ENCODE peak calls at places on chromosomes 11 and 22, in ten cellular contexts. One of them, this sample, is unnamed. For H3K27me3, the result is how much of the 10 kb centered on the place peaks cover.

GRCh38 chr11:105244157-105244820 is 104.7 kb upstream of the CARD18 start:
- DNase-seq in mammary epithelial cell: peak
- DNase-seq in esophagus muscularis mucosa: no peak
- DNase-seq in WERI-Rb-1: no peak
- DNase-seq in CD4-positive, CD25-positive, alpha-beta regulatory T cell: no peak
- DNase-seq in stomach: no peak
- DNase-seq in colonic mucosa: no peak
- DNase-seq in neural progenitor cell: no peak
- DNase-seq in fibroblast of lung: peak
- DNase-seq in PC-3: peak
- DNase-seq in this sample: peak

GRCh38 chr22:45785458-45785857 is 113.8 kb downstream of the ATXN10 start:
- DNase-seq in mammary epithelial cell: peak
- DNase-seq in esophagus muscularis mucosa: no peak
- DNase-seq in WERI-Rb-1: no peak
- DNase-seq in CD4-positive, CD25-positive, alpha-beta regulatory T cell: no peak
- DNase-seq in stomach: no peak
- DNase-seq in colonic mucosa: peak
- DNase-seq in neural progenitor cell: no peak
- DNase-seq in fibroblast of lung: peak
- DNase-seq in PC-3: peak
- DNase-seq in this sample: peak

GRCh38 chr22:36988075-36988474 is 31.2 kb downstream of the TST start:
- DNase-seq in mammary epithelial cell: no peak
- DNase-seq in esophagus muscularis mucosa: no peak
- DNase-seq in WERI-Rb-1: no peak
- DNase-seq in CD4-positive, CD25-positive, alpha-beta regulatory T cell: no peak
- DNase-seq in stomach: no peak
- DNase-seq in colonic mucosa: no peak
- DNase-seq in neural progenitor cell: no peak
- DNase-seq in fibroblast of lung: no peak
- DNase-seq in PC-3: no peak
- DNase-seq in this sample: no peak

GRCh38 chr11:66130978-66131377 is 60.9 kb downstream of the PACS1 start:
- DNase-seq in mammary epithelial cell: no peak
- DNase-seq in esophagus muscularis mucosa: no peak
- DNase-seq in WERI-Rb-1: no peak
- DNase-seq in CD4-positive, CD25-positive, alpha-beta regulatory T cell: no peak
- DNase-seq in stomach: no peak
- DNase-seq in colonic mucosa: no peak
- DNase-seq in neural progenitor cell: no peak
- DNase-seq in fibroblast of lung: no peak
- DNase-seq in PC-3: no peak
- DNase-seq in this sample: no peak

GRCh38 chr11:9028591-9028990 is 24.8 kb upstream of the NRIP3 start:
- DNase-seq in mammary epithelial cell: no peak
- DNase-seq in esophagus muscularis mucosa: no peak
- DNase-seq in WERI-Rb-1: no peak
- DNase-seq in CD4-positive, CD25-positive, alpha-beta regulatory T cell: no peak
- DNase-seq in stomach: no peak
- DNase-seq in colonic mucosa: no peak
- DNase-seq in neural progenitor cell: no peak
- DNase-seq in fibroblast of lung: no peak
- DNase-seq in PC-3: no peak
- DNase-seq in this sample: no peak

GRCh38 chr11:13228569-13228968 is 49.0 kb upstream of the BMAL1 start:
- DNase-seq in mammary epithelial cell: no peak
- DNase-seq in esophagus muscularis mucosa: no peak
- DNase-seq in WERI-Rb-1: no peak
- DNase-seq in CD4-positive, CD25-positive, alpha-beta regulatory T cell: peak
- DNase-seq in stomach: no peak
- DNase-seq in colonic mucosa: no peak
- DNase-seq in neural progenitor cell: no peak
- DNase-seq in fibroblast of lung: no peak
- DNase-seq in PC-3: no peak
- DNase-seq in this sample: no peak

GRCh38 chr11:130528301-130528651 is 79.8 kb downstream of the ADAMTS15 start:
- DNase-seq in mammary epithelial cell: no peak
- DNase-seq in esophagus muscularis mucosa: no peak
- DNase-seq in WERI-Rb-1: no peak
- DNase-seq in CD4-positive, CD25-positive, alpha-beta regulatory T cell: no peak
- DNase-seq in stomach: no peak
- DNase-seq in colonic mucosa: no peak
- DNase-seq in neural progenitor cell: no peak
- DNase-seq in fibroblast of lung: peak
- DNase-seq in PC-3: peak
- DNase-seq in this sample: no peak

GRCh38 chr22:37371491-37371890 is 55.8 kb downstream of the ELFN2 start:
- DNase-seq in mammary epithelial cell: no peak
- DNase-seq in esophagus muscularis mucosa: no peak
- DNase-seq in WERI-Rb-1: no peak
- DNase-seq in CD4-positive, CD25-positive, alpha-beta regulatory T cell: no peak
- DNase-seq in stomach: no peak
- DNase-seq in colonic mucosa: no peak
- DNase-seq in neural progenitor cell: no peak
- DNase-seq in fibroblast of lung: no peak
- DNase-seq in PC-3: no peak
- DNase-seq in this sample: no peak

GRCh38 chr22:24809331-24809730 is 3.3 kb downstream of the SGSM1 start:
- DNase-seq in mammary epithelial cell: no peak
- DNase-seq in esophagus muscularis mucosa: no peak
- DNase-seq in WERI-Rb-1: no peak
- DNase-seq in CD4-positive, CD25-positive, alpha-beta regulatory T cell: no peak
- DNase-seq in stomach: peak
- DNase-seq in colonic mucosa: no peak
- DNase-seq in neural progenitor cell: no peak
- DNase-seq in fibroblast of lung: no peak
- DNase-seq in PC-3: no peak
- DNase-seq in this sample: peak

GRCh38 chr22:30875481-30876215 is 92.9 kb downstream of the MORC2 start:
- DNase-seq in mammary epithelial cell: no peak
- DNase-seq in esophagus muscularis mucosa: no peak
- DNase-seq in WERI-Rb-1: no peak
- DNase-seq in CD4-positive, CD25-positive, alpha-beta regulatory T cell: no peak
- DNase-seq in stomach: no peak
- DNase-seq in colonic mucosa: no peak
- DNase-seq in neural progenitor cell: no peak
- DNase-seq in fibroblast of lung: no peak
- DNase-seq in PC-3: no peak
- DNase-seq in this sample: peak

GRCh38 chr22:42217019-42217751 is 53.3 kb downstream of the TCF20 start:
- DNase-seq in mammary epithelial cell: no peak
- DNase-seq in esophagus muscularis mucosa: no peak
- DNase-seq in WERI-Rb-1: no peak
- DNase-seq in CD4-positive, CD25-positive, alpha-beta regulatory T cell: peak
- DNase-seq in stomach: no peak
- DNase-seq in colonic mucosa: no peak
- DNase-seq in neural progenitor cell: no peak
- DNase-seq in fibroblast of lung: no peak
- DNase-seq in PC-3: no peak
- DNase-seq in this sample: no peak

GRCh38 chr11:102788334-102789035 is 8.1 kb upstream of the MMP10 start:
- DNase-seq in mammary epithelial cell: no peak
- DNase-seq in esophagus muscularis mucosa: no peak
- DNase-seq in WERI-Rb-1: no peak
- DNase-seq in CD4-positive, CD25-positive, alpha-beta regulatory T cell: no peak
- DNase-seq in stomach: no peak
- DNase-seq in colonic mucosa: no peak
- DNase-seq in neural progenitor cell: no peak
- DNase-seq in fibroblast of lung: peak
- DNase-seq in PC-3: no peak
- DNase-seq in this sample: no peak

GRCh38 chr11:86671386-86672006 is 920 bp downstream of the ME3 start:
- DNase-seq in mammary epithelial cell: no peak
- DNase-seq in esophagus muscularis mucosa: peak
- DNase-seq in WERI-Rb-1: peak
- DNase-seq in CD4-positive, CD25-positive, alpha-beta regulatory T cell: peak
- DNase-seq in stomach: peak
- DNase-seq in colonic mucosa: peak
- DNase-seq in neural progenitor cell: peak
- DNase-seq in fibroblast of lung: no peak
- DNase-seq in PC-3: peak
- DNase-seq in this sample: peak

GRCh38 chr11:7536102-7536501 is 22.3 kb downstream of the PPFIBP2 start:
- DNase-seq in mammary epithelial cell: no peak
- DNase-seq in esophagus muscularis mucosa: no peak
- DNase-seq in WERI-Rb-1: no peak
- DNase-seq in CD4-positive, CD25-positive, alpha-beta regulatory T cell: no peak
- DNase-seq in stomach: no peak
- DNase-seq in colonic mucosa: peak
- DNase-seq in neural progenitor cell: peak
- DNase-seq in fibroblast of lung: no peak
- DNase-seq in PC-3: no peak
- DNase-seq in this sample: no peak

GRCh38 chr22:38083931-38084631 is at the start of gene SLC16A8:
- DNase-seq in mammary epithelial cell: no peak
- DNase-seq in esophagus muscularis mucosa: no peak
- DNase-seq in WERI-Rb-1: peak
- DNase-seq in CD4-positive, CD25-positive, alpha-beta regulatory T cell: no peak
- DNase-seq in stomach: no peak
- DNase-seq in colonic mucosa: no peak
- DNase-seq in neural progenitor cell: peak
- DNase-seq in fibroblast of lung: no peak
- DNase-seq in PC-3: no peak
- DNase-seq in this sample: no peak

GRCh38 chr11:86294026-86294425 is 8.0 kb upstream of the HIKESHI start:
- DNase-seq in mammary epithelial cell: no peak
- DNase-seq in esophagus muscularis mucosa: no peak
- DNase-seq in WERI-Rb-1: no peak
- DNase-seq in CD4-positive, CD25-positive, alpha-beta regulatory T cell: no peak
- DNase-seq in stomach: no peak
- DNase-seq in colonic mucosa: no peak
- DNase-seq in neural progenitor cell: no peak
- DNase-seq in fibroblast of lung: no peak
- DNase-seq in PC-3: no peak
- DNase-seq in this sample: no peak

GRCh38 chr11:96199563-96200025 is 143.4 kb downstream of the MAML2 start:
- DNase-seq in mammary epithelial cell: no peak
- DNase-seq in esophagus muscularis mucosa: no peak
- DNase-seq in WERI-Rb-1: no peak
- DNase-seq in CD4-positive, CD25-positive, alpha-beta regulatory T cell: no peak
- DNase-seq in stomach: no peak
- DNase-seq in colonic mucosa: no peak
- DNase-seq in neural progenitor cell: no peak
- DNase-seq in fibroblast of lung: peak
- DNase-seq in PC-3: peak
- DNase-seq in this sample: no peak

GRCh38 chr11:134228625-134229024 is 4.2 kb downstream of the VPS26B start:
- DNase-seq in mammary epithelial cell: no peak
- DNase-seq in esophagus muscularis mucosa: no peak
- DNase-seq in WERI-Rb-1: peak
- DNase-seq in CD4-positive, CD25-positive, alpha-beta regulatory T cell: no peak
- DNase-seq in stomach: no peak
- DNase-seq in colonic mucosa: no peak
- DNase-seq in neural progenitor cell: no peak
- DNase-seq in fibroblast of lung: peak
- DNase-seq in PC-3: no peak
- DNase-seq in this sample: no peak

GRCh38 chr11:78860720-78861422 is 286.2 kb upstream of the NARS2 start:
- DNase-seq in mammary epithelial cell: no peak
- DNase-seq in esophagus muscularis mucosa: no peak
- DNase-seq in WERI-Rb-1: no peak
- DNase-seq in CD4-positive, CD25-positive, alpha-beta regulatory T cell: no peak
- DNase-seq in stomach: no peak
- DNase-seq in colonic mucosa: no peak
- DNase-seq in neural progenitor cell: peak
- DNase-seq in fibroblast of lung: no peak
- DNase-seq in PC-3: peak
- DNase-seq in this sample: no peak

GRCh38 chr11:31355131-31355530 is 14.4 kb downstream of the DCDC1 start:
- DNase-seq in mammary epithelial cell: peak
- DNase-seq in esophagus muscularis mucosa: no peak
- DNase-seq in WERI-Rb-1: no peak
- DNase-seq in CD4-positive, CD25-positive, alpha-beta regulatory T cell: no peak
- DNase-seq in stomach: no peak
- DNase-seq in colonic mucosa: no peak
- DNase-seq in neural progenitor cell: no peak
- DNase-seq in fibroblast of lung: no peak
- DNase-seq in PC-3: no peak
- DNase-seq in this sample: no peak
- H3K27me3 ChIP-seq in mammary epithelial cell: under half
- H3K27me3 ChIP-seq in esophagus muscularis mucosa: under half
- H3K27me3 ChIP-seq in WERI-Rb-1: under half
- H3K27me3 ChIP-seq in CD4-positive, CD25-positive, alpha-beta regulatory T cell: under half
- H3K27me3 ChIP-seq in stomach: under half
- H3K27me3 ChIP-seq in colonic mucosa: under half
- H3K27me3 ChIP-seq in neural progenitor cell: under half
- H3K27me3 ChIP-seq in fibroblast of lung: under half
- H3K27me3 ChIP-seq in PC-3: under half
- H3K27me3 ChIP-seq in this sample: under half

GRCh38 chr22:26477341-26477731 is 6.2 kb downstream of the HPS4 start:
- DNase-seq in mammary epithelial cell: no peak
- DNase-seq in esophagus muscularis mucosa: no peak
- DNase-seq in WERI-Rb-1: peak
- DNase-seq in CD4-positive, CD25-positive, alpha-beta regulatory T cell: no peak
- DNase-seq in stomach: no peak
- DNase-seq in colonic mucosa: no peak
- DNase-seq in neural progenitor cell: no peak
- DNase-seq in fibroblast of lung: no peak
- DNase-seq in PC-3: no peak
- DNase-seq in this sample: no peak
- H3K4me3 ChIP-seq in mammary epithelial cell: no peak
- H3K4me3 ChIP-seq in esophagus muscularis mucosa: no peak
- H3K4me3 ChIP-seq in WERI-Rb-1: no peak
- H3K4me3 ChIP-seq in CD4-positive, CD25-positive, alpha-beta regulatory T cell: no peak
- H3K4me3 ChIP-seq in stomach: no peak
- H3K4me3 ChIP-seq in colonic mucosa: no peak
- H3K4me3 ChIP-seq in neural progenitor cell: no peak
- H3K4me3 ChIP-seq in fibroblast of lung: no peak
- H3K4me3 ChIP-seq in PC-3: no peak
- H3K4me3 ChIP-seq in this sample: no peak

GRCh38 chr11:331332-332060 is 10.8 kb upstream of the IFITM3 start:
- DNase-seq in mammary epithelial cell: no peak
- DNase-seq in esophagus muscularis mucosa: no peak
- DNase-seq in WERI-Rb-1: no peak
- DNase-seq in CD4-positive, CD25-positive, alpha-beta regulatory T cell: no peak
- DNase-seq in stomach: no peak
- DNase-seq in colonic mucosa: no peak
- DNase-seq in neural progenitor cell: no peak
- DNase-seq in fibroblast of lung: no peak
- DNase-seq in PC-3: no peak
- DNase-seq in this sample: no peak
- H3K27me3 ChIP-seq in mammary epithelial cell: under half
- H3K27me3 ChIP-seq in esophagus muscularis mucosa: under half
- H3K27me3 ChIP-seq in WERI-Rb-1: under half
- H3K27me3 ChIP-seq in CD4-positive, CD25-positive, alpha-beta regulatory T cell: under half
- H3K27me3 ChIP-seq in stomach: under half
- H3K27me3 ChIP-seq in colonic mucosa: under half
- H3K27me3 ChIP-seq in neural progenitor cell: under half
- H3K27me3 ChIP-seq in fibroblast of lung: under half
- H3K27me3 ChIP-seq in PC-3: under half
- H3K27me3 ChIP-seq in this sample: under half

DNA sequence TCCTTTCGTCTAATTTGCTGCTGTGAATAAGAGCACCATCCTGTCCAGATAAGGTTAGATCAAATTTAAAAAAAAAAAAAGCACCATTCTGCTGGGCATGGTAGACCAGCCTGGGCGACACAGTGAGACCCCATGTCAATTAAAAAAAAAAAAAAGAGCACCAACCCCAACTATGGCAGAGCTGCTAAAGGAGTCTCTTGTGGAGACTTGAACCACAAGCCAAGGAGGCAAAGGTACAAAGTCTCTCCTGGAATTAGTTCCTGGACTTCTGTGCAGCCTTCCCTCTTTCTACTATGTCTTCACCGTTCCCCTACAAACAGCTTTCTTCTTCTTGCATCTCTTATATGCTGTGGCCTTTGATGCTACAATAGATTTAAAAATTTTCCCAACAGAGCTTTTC is 1.3 kb downstream of the PIK3C2A start:
- DNase-seq in mammary epithelial cell: peak
- DNase-seq in esophagus muscularis mucosa: no peak
- DNase-seq in WERI-Rb-1: no peak
- DNase-seq in CD4-positive, CD25-positive, alpha-beta regulatory T cell: no peak
- DNase-seq in stomach: no peak
- DNase-seq in colonic mucosa: peak
- DNase-seq in neural progenitor cell: no peak
- DNase-seq in fibroblast of lung: no peak
- DNase-seq in PC-3: no peak
- DNase-seq in this sample: no peak
- H3K4me3 ChIP-seq in mammary epithelial cell: peak
- H3K4me3 ChIP-seq in esophagus muscularis mucosa: peak
- H3K4me3 ChIP-seq in WERI-Rb-1: peak
- H3K4me3 ChIP-seq in CD4-positive, CD25-positive, alpha-beta regulatory T cell: peak
- H3K4me3 ChIP-seq in stomach: peak
- H3K4me3 ChIP-seq in colonic mucosa: peak
- H3K4me3 ChIP-seq in neural progenitor cell: peak
- H3K4me3 ChIP-seq in fibroblast of lung: peak
- H3K4me3 ChIP-seq in PC-3: peak
- H3K4me3 ChIP-seq in this sample: peak